ENCODE peak calls at places on chromosome 21, in seven cellular contexts. One of them, this sample, is unnamed.

GRCh38 chr21:16437586-16437985 is 707.8 kb downstream of the USP25 start:
- DNase-seq in H54: no peak
- DNase-seq in smooth muscle cell of the brain vasculature: no peak
- DNase-seq in activated CD4-positive, alpha-beta T cell treated with anti-CD3 and anti-CD28 coated beads, Interleukin-2, amount 10 ng/mL, durations not matched to agents 7 days and 5 days: no peak
- DNase-seq in NCI-H1105: no peak
- DNase-seq in stimulated activated naive CD4-positive, alpha-beta T cell: no peak
- DNase-seq in endodermal cell: no peak
- DNase-seq in this sample: no peak

GRCh38 chr21:31268090-31268489 is 76.0 kb downstream of the TIAM1 start:
- DNase-seq in smooth muscle cell of the brain vasculature: no peak
- DNase-seq in stimulated activated naive CD4-positive, alpha-beta T cell: no peak
- DNase-seq in NCI-H1105: no peak
- DNase-seq in activated CD4-positive, alpha-beta T cell treated with anti-CD3 and anti-CD28 coated beads, Interleukin-2, amount 10 ng/mL, durations not matched to agents 7 days and 5 days: peak
- DNase-seq in H54: no peak
- DNase-seq in endodermal cell: no peak
- DNase-seq in this sample: no peak

GRCh38 chr21:32018381-32018780 is 145.6 kb downstream of the HUNK start:
- DNase-seq in activated CD4-positive, alpha-beta T cell treated with anti-CD3 and anti-CD28 coated beads, Interleukin-2, amount 10 ng/mL, durations not matched to agents 7 days and 5 days: no peak
- DNase-seq in endodermal cell: no peak
- DNase-seq in H54: no peak
- DNase-seq in stimulated activated naive CD4-positive, alpha-beta T cell: no peak
- DNase-seq in NCI-H1105: no peak
- DNase-seq in smooth muscle cell of the brain vasculature: no peak
- DNase-seq in this sample: no peak

GRCh38 chr21:38899277-38899947 is 93.7 kb downstream of the ETS2 start:
- DNase-seq in H54: no peak
- DNase-seq in stimulated activated naive CD4-positive, alpha-beta T cell: no peak
- DNase-seq in NCI-H1105: no peak
- DNase-seq in activated CD4-positive, alpha-beta T cell treated with anti-CD3 and anti-CD28 coated beads, Interleukin-2, amount 10 ng/mL, durations not matched to agents 7 days and 5 days: no peak
- DNase-seq in smooth muscle cell of the brain vasculature: no peak
- DNase-seq in endodermal cell: no peak
- DNase-seq in this sample: no peak

GRCh38 chr21:35573472-35574389 is 486.6 kb downstream of the SETD4 start:
- DNase-seq in endodermal cell: no peak
- DNase-seq in activated CD4-positive, alpha-beta T cell treated with anti-CD3 and anti-CD28 coated beads, Interleukin-2, amount 10 ng/mL, durations not matched to agents 7 days and 5 days: no peak
- DNase-seq in smooth muscle cell of the brain vasculature: no peak
- DNase-seq in H54: no peak
- DNase-seq in NCI-H1105: no peak
- DNase-seq in stimulated activated naive CD4-positive, alpha-beta T cell: no peak
- DNase-seq in this sample: no peak

GRCh38 chr21:14241322-14241721 is 25.4 kb downstream of the RBM11 start:
- DNase-seq in smooth muscle cell of the brain vasculature: no peak
- DNase-seq in activated CD4-positive, alpha-beta T cell treated with anti-CD3 and anti-CD28 coated beads, Interleukin-2, amount 10 ng/mL, durations not matched to agents 7 days and 5 days: no peak
- DNase-seq in NCI-H1105: no peak
- DNase-seq in H54: no peak
- DNase-seq in endodermal cell: no peak
- DNase-seq in stimulated activated naive CD4-positive, alpha-beta T cell: no peak
- DNase-seq in this sample: no peak

GRCh38 chr21:46553993-46554392 is 50.9 kb downstream of the S100B start:
- DNase-seq in H54: no peak
- DNase-seq in NCI-H1105: no peak
- DNase-seq in activated CD4-positive, alpha-beta T cell treated with anti-CD3 and anti-CD28 coated beads, Interleukin-2, amount 10 ng/mL, durations not matched to agents 7 days and 5 days: no peak
- DNase-seq in endodermal cell: no peak
- DNase-seq in smooth muscle cell of the brain vasculature: no peak
- DNase-seq in stimulated activated naive CD4-positive, alpha-beta T cell: no peak
- DNase-seq in this sample: no peak

GRCh38 chr21:28283652-28284490 is 708.8 kb downstream of the LTN1 start:
- DNase-seq in smooth muscle cell of the brain vasculature: peak
- DNase-seq in NCI-H1105: no peak
- DNase-seq in stimulated activated naive CD4-positive, alpha-beta T cell: no peak
- DNase-seq in endodermal cell: no peak
- DNase-seq in activated CD4-positive, alpha-beta T cell treated with anti-CD3 and anti-CD28 coated beads, Interleukin-2, amount 10 ng/mL, durations not matched to agents 7 days and 5 days: no peak
- DNase-seq in H54: no peak
- DNase-seq in this sample: no peak

GRCh38 chr21:42388740-42389448 is 7.0 kb downstream of the TMPRSS3 start:
- DNase-seq in stimulated activated naive CD4-positive, alpha-beta T cell: no peak
- DNase-seq in endodermal cell: no peak
- DNase-seq in H54: no peak
- DNase-seq in smooth muscle cell of the brain vasculature: no peak
- DNase-seq in NCI-H1105: no peak
- DNase-seq in activated CD4-positive, alpha-beta T cell treated with anti-CD3 and anti-CD28 coated beads, Interleukin-2, amount 10 ng/mL, durations not matched to agents 7 days and 5 days: no peak
- DNase-seq in this sample: peak

GRCh38 chr21:46056450-46056903 is 41.4 kb upstream of the COL6A2 start:
- DNase-seq in H54: no peak
- DNase-seq in smooth muscle cell of the brain vasculature: no peak
- DNase-seq in activated CD4-positive, alpha-beta T cell treated with anti-CD3 and anti-CD28 coated beads, Interleukin-2, amount 10 ng/mL, durations not matched to agents 7 days and 5 days: no peak
- DNase-seq in stimulated activated naive CD4-positive, alpha-beta T cell: no peak
- DNase-seq in NCI-H1105: no peak
- DNase-seq in endodermal cell: peak
- DNase-seq in this sample: no peak

GRCh38 chr21:42973309-42973990 is 912 bp upstream of the PKNOX1 start:
- DNase-seq in stimulated activated naive CD4-positive, alpha-beta T cell: no peak
- DNase-seq in H54: no peak
- DNase-seq in activated CD4-positive, alpha-beta T cell treated with anti-CD3 and anti-CD28 coated beads, Interleukin-2, amount 10 ng/mL, durations not matched to agents 7 days and 5 days: no peak
- DNase-seq in NCI-H1105: no peak
- DNase-seq in smooth muscle cell of the brain vasculature: no peak
- DNase-seq in endodermal cell: peak
- DNase-seq in this sample: no peak

GRCh38 chr21:28580585-28580984 is 412.1 kb downstream of the LTN1 start:
- DNase-seq in H54: no peak
- DNase-seq in NCI-H1105: no peak
- DNase-seq in stimulated activated naive CD4-positive, alpha-beta T cell: no peak
- DNase-seq in activated CD4-positive, alpha-beta T cell treated with anti-CD3 and anti-CD28 coated beads, Interleukin-2, amount 10 ng/mL, durations not matched to agents 7 days and 5 days: no peak
- DNase-seq in smooth muscle cell of the brain vasculature: no peak
- DNase-seq in endodermal cell: peak
- DNase-seq in this sample: no peak

GRCh38 chr21:37322084-37322483 is 44.5 kb upstream of the DYRK1A start:
- DNase-seq in endodermal cell: no peak
- DNase-seq in NCI-H1105: no peak
- DNase-seq in smooth muscle cell of the brain vasculature: no peak
- DNase-seq in stimulated activated naive CD4-positive, alpha-beta T cell: no peak
- DNase-seq in activated CD4-positive, alpha-beta T cell treated with anti-CD3 and anti-CD28 coated beads, Interleukin-2, amount 10 ng/mL, durations not matched to agents 7 days and 5 days: no peak
- DNase-seq in H54: no peak
- DNase-seq in this sample: no peak

This sample was measured in GM12865.